ENCODE peak calls at places on chromosomes 7 and 10, in seven cellular contexts. F, D, X, R, K, E and Y are unnamed samples.
A peak's percentile ranks its signal among the peaks of the same experiment; 100 is the strongest.

GRCh38 chr7:4700577-4701235 is 18.6 kb downstream of the FOXK1 start:
- DNase-seq in F (no peak), D (no peak), X (no peak), R (peak; percentile 98), K (no peak), E (no peak), Y (peak; percentile 43)

GRCh38 chr7:90708841-90709317 is 112.8 kb downstream of the CDK14 start:
- DNase-seq in F (no peak), D (peak; percentile 10), X (peak; percentile 67), R (peak; percentile 51), K (peak; percentile 67), E (no peak), Y (peak; percentile 77)

GRCh38 chr10:75295901-75296441 is 60.2 kb upstream of the COMTD1 start:
- DNase-seq in F (no peak), D (no peak), X (no peak), R (no peak), K (peak; percentile 2), E (no peak), Y (no peak)

GRCh38 chr10:64760371-64760770 is 1239.2 kb downstream of the REEP3 start:
- DNase-seq in F (no peak), D (no peak), X (peak; percentile 62), R (peak; percentile 4), K (no peak), E (no peak), Y (peak; percentile 16)

GRCh38 chr10:110609592-110609991 is 34.5 kb upstream of the RBM20 start:
- DNase-seq in F (no peak), D (no peak), X (peak; percentile 26), R (no peak), K (no peak), E (no peak), Y (peak; percentile 76)

GRCh38 chr7:88306590-88307048 is at the start of gene STEAP4:
- DNase-seq in F (no peak), D (no peak), X (peak; percentile 87), R (peak; percentile 70), K (no peak), E (no peak), Y (peak; percentile 81)

GRCh38 chr7:143519411-143520131 is 41.9 kb downstream of the TAS2R41 start:
- DNase-seq in F (no peak), D (no peak), X (peak; percentile 12), R (peak; percentile 96), K (no peak), E (no peak), Y (no peak)

GRCh38 chr7:82428186-82428961 is 15.2 kb downstream of the CACNA2D1 start:
- DNase-seq in F (no peak), D (no peak), X (no peak), R (peak; percentile 68), K (no peak), E (no peak), Y (no peak)

GRCh38 chr7:144019457-144019856 is 19.3 kb downstream of the OR6B1 start:
- DNase-seq in F (no peak), D (no peak), X (peak; percentile 67), R (peak; percentile 97), K (no peak), E (no peak), Y (no peak)

GRCh38 chr10:87816842-87817178 is 1.2 kb downstream of the ATAD1 start:
- DNase-seq in F (no peak), D (no peak), X (peak; percentile 5), R (no peak), K (no peak), E (no peak), Y (no peak)

GRCh38 chr7:106421181-106421762 is 136.5 kb upstream of the NAMPT start:
- DNase-seq in F (no peak), D (no peak), X (no peak), R (peak; percentile 98), K (no peak), E (no peak), Y (peak; percentile 89)

GRCh38 chr7:158924956-158925355 is 68.6 kb downstream of the DYNC2I1 start:
- DNase-seq in F (no peak), D (no peak), X (peak; percentile 58), R (peak; percentile 46), K (no peak), E (no peak), Y (no peak)

GRCh38 chr10:43393606-43394360 is 15.2 kb downstream of the HNRNPF start:
- DNase-seq in F (no peak), D (no peak), X (no peak), R (no peak), K (no peak), E (no peak), Y (no peak)

GRCh38 chr10:94412439-94412838 is 10.1 kb downstream of the TBC1D12 start:
- DNase-seq in F (no peak), D (no peak), X (no peak), R (no peak), K (no peak), E (no peak), Y (no peak)

GRCh38 chr7:45580053-45580872 is 6.1 kb downstream of the ADCY1 start:
- DNase-seq in F (no peak), D (no peak), X (no peak), R (peak; percentile 9), K (no peak), E (no peak), Y (peak; percentile 42)

GRCh38 chr7:333399-333776 is 43.4 kb downstream of the FOXL3 start:
- DNase-seq in F (no peak), D (no peak), X (peak; percentile 65), R (peak; percentile 21), K (no peak), E (no peak), Y (no peak)

GRCh38 chr10:6721480-6721879 is 141.4 kb upstream of the PRKCQ start:
- DNase-seq in F (no peak), D (no peak), X (peak; percentile 54), R (peak; percentile 79), K (no peak), E (no peak), Y (no peak)

GRCh38 chr7:116588225-116588624 is 63.4 kb downstream of the CAV1 start:
- DNase-seq in F (no peak), D (peak; percentile 2), X (peak; percentile 59), R (peak; percentile 77), K (no peak), E (no peak), Y (no peak)

GRCh38 chr10:103598654-103599115 is 105.2 kb downstream of the NEURL1 start:
- DNase-seq in F (no peak), D (peak; percentile 77), X (peak; percentile 79), R (peak; percentile 79), K (no peak), E (no peak), Y (peak; percentile 90)

GRCh38 chr10:87064651-87065050 is 30.0 kb downstream of the GLUD1 start:
- DNase-seq in F (no peak), D (no peak), X (no peak), R (no peak), K (no peak), E (no peak), Y (no peak)

GRCh38 chr7:34100661-34101060 is 195.3 kb downstream of the BMPER start:
- DNase-seq in F (no peak), D (no peak), X (no peak), R (no peak), K (no peak), E (no peak), Y (no peak)

GRCh38 chr10:43225787-43226153 is 41.1 kb downstream of the RASGEF1A start:
- DNase-seq in F (peak; percentile 26), D (no peak), X (peak; percentile 27), R (no peak), K (no peak), E (peak; percentile 67), Y (no peak)

GRCh38 chr10:124607693-124608092 is 136.5 kb downstream of the FAM53B start:
- DNase-seq in F (no peak), D (no peak), X (no peak), R (no peak), K (no peak), E (no peak), Y (no peak)